ENCODE peak calls at places on chromosomes 4 and X, in seven cellular contexts. W, N, Y, V, H, E and P are unnamed samples.

GRCh38 chr4:175784986-175785525 is 27.0 kb downstream of the GPM6A start:
- DNase-seq in W (no peak), N (no peak), Y (peak; percentile 66), V (no peak), H (no peak), E (no peak), P (no peak)

GRCh38 chr4:127400736-127401346 is 231.9 kb upstream of the INTU start:
- DNase-seq in W (peak; percentile 63), N (peak; percentile 53), Y (peak; percentile 73), V (peak; percentile 83), H (peak; percentile 56), E (peak; percentile 62), P (peak; percentile 26)

GRCh38 chrX:107565916-107566602 is 62.3 kb upstream of the PRPS1 start:
- DNase-seq in W (peak; percentile 69), N (peak; percentile 29), Y (peak; percentile 84), V (peak; percentile 70), H (peak; percentile 25), E (no peak), P (peak; percentile 57)

GRCh38 chr4:140308366-140309123 is 64.9 kb upstream of the SCOC start:
- DNase-seq in W (peak; percentile 46), N (no peak), Y (peak; percentile 96), V (peak; percentile 98), H (peak; percentile 23), E (no peak), P (peak; percentile 93)

GRCh38 chr4:77308843-77309242 is 151.8 kb downstream of the CCNG2 start:
- DNase-seq in W (peak; percentile 19), N (peak; percentile 43), Y (peak; percentile 16), V (peak; percentile 35), H (peak; percentile 15), E (no peak), P (no peak)

GRCh38 chrX:40152706-40153334 is 55.1 kb upstream of the BCOR start:
- DNase-seq in W (peak; percentile 63), N (peak; percentile 48), Y (no peak), V (no peak), H (no peak), E (no peak), P (peak; percentile 72)

GRCh38 chr4:111788046-111788642 is 357.1 kb upstream of the FAM241A start:
- DNase-seq in W (no peak), N (no peak), Y (no peak), V (no peak), H (no peak), E (no peak), P (no peak)

GRCh38 chr4:83010111-83010521 is 507 bp downstream of the LIN54 start:
- DNase-seq in W (no peak), N (peak; percentile 32), Y (peak; percentile 59), V (peak; percentile 46), H (no peak), E (no peak), P (no peak)

GRCh38 chr4:110793890-110794588 is 171.2 kb upstream of the PITX2 start:
- DNase-seq in W (no peak), N (no peak), Y (no peak), V (no peak), H (peak; percentile 42), E (no peak), P (no peak)

GRCh38 chrX:45667666-45668065 is 467.0 kb upstream of the DIPK2B start:
- DNase-seq in W (no peak), N (no peak), Y (peak; percentile 40), V (peak; percentile 14), H (peak; percentile 1), E (no peak), P (peak; percentile 31)

GRCh38 chr4:182643801-182644311 is 273.3 kb downstream of the DCTD start:
- DNase-seq in W (no peak), N (no peak), Y (peak; percentile 96), V (peak; percentile 94), H (peak; percentile 2), E (no peak), P (peak; percentile 33)

GRCh38 chr4:47367761-47368160 is 95.7 kb downstream of the COMMD8 start:
- DNase-seq in W (no peak), N (no peak), Y (no peak), V (no peak), H (no peak), E (no peak), P (no peak)

GRCh38 chr4:28146191-28146590 is 1285.5 kb downstream of the STIM2 start:
- DNase-seq in W (no peak), N (no peak), Y (no peak), V (no peak), H (no peak), E (no peak), P (no peak)

GRCh38 chr4:70778888-70779422 is 57.2 kb downstream of the RUFY3 start:
- DNase-seq in W (no peak), N (no peak), Y (peak; percentile 58), V (peak; percentile 92), H (no peak), E (no peak), P (no peak)

DNA sequence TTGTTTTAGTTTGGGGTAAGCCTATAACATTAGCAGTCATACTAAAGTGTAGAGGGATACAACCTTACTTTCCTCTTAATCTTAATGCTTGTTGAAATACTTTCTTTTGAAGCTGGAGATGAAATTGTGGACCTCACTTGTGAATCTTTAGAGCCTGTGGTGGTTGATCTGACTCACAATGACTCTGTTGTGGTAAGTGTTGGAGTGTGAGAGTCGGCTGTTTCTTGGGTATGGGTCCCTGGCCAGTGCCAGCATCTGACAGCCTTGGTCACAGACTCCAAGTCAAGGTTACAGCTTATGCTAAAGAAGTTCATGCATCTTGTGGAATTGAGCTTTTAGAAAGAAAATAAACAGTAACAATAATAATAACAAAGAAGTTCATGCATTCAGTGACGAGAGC is 31.6 kb downstream of the RNF4 start:
- DNase-seq in W (no peak), N (no peak), Y (peak; percentile 19), V (peak; percentile 33), H (no peak), E (no peak), P (no peak)
- H3K36me3 ChIP-seq in W (peaks cover 25% of the 10 kb centered on the region), N (peaks cover 88% of the 10 kb centered on the region), Y (peaks cover 13% of the 10 kb centered on the region), V (peaks cover 54% of the 10 kb centered on the region), H (peaks cover 72% of the 10 kb centered on the region), E (peaks cover 85% of the 10 kb centered on the region), P (peaks cover 36% of the 10 kb centered on the region)

GRCh38 chrX:9729161-9729885 is 36.3 kb downstream of the GPR143 start:
- DNase-seq in W (no peak), N (no peak), Y (no peak), V (no peak), H (no peak), E (no peak), P (no peak)
- H3K9me3 ChIP-seq in W (no peaks in the 10 kb centered on the region), N (no peaks in the 10 kb centered on the region), Y (no peaks in the 10 kb centered on the region), V (peaks cover 17% of the 10 kb centered on the region), H (no peaks in the 10 kb centered on the region), E (peaks cover 22% of the 10 kb centered on the region), P (peaks cover 3% of the 10 kb centered on the region)

DNA sequence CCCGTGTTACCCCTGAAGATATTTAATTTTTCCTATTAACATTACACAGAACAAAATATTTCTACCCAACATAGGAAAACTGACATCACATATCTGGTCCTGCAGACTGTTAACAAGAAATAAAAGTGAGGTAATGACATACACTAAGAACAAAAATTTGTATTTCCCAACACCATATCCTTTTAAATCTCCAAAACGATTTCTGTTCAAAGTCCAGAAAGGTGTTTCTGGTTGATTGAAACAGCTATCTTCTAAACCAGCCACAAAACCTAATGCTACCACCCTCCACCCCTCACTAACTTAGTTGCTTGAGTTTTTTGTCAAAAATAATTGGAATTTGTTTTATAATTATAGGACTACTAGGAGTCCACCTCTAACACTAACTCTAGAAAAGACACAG is 7.1 kb downstream of the ANKRD50 start:
- DNase-seq in W (no peak), N (no peak), Y (no peak), V (no peak), H (no peak), E (no peak), P (no peak)
- H3K36me3 ChIP-seq in W (no peaks in the 10 kb centered on the region), N (peaks cover 22% of the 10 kb centered on the region), Y (no peaks in the 10 kb centered on the region), V (peaks cover 8% of the 10 kb centered on the region), H (peaks cover 36% of the 10 kb centered on the region), E (peaks cover 7% of the 10 kb centered on the region), P (peaks cover 15% of the 10 kb centered on the region)

DNA sequence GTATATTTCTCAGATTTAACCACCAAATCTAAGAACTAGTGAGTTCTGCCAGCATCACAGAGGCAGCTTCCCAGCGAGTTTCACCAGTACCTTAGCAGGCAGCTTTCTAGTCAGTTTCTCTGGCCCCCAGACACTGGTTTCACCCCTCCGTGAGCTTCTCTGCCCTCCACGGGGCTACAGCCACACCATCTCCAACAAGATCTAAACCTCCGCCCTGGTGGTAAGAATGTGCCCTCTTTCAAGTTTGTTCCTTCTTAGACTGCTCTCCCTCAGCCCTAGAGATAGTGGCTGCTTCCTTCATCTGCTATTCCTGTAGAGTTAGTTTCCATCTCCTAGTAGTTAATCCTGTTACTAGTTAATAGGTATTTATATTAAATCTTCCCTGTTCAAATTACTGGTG is 60.5 kb upstream of the TAB3 start:
- DNase-seq in W (no peak), N (no peak), Y (no peak), V (no peak), H (no peak), E (no peak), P (no peak)
- H3K9me3 ChIP-seq in W (no peaks in the 10 kb centered on the region), N (no peaks in the 10 kb centered on the region), Y (no peaks in the 10 kb centered on the region), V (no peaks in the 10 kb centered on the region), H (no peaks in the 10 kb centered on the region), E (no peaks in the 10 kb centered on the region), P (no peaks in the 10 kb centered on the region)

GRCh38 chrX:67435536-67435935 is 108.3 kb upstream of the AR start:
- DNase-seq in W (no peak), N (no peak), Y (no peak), V (no peak), H (no peak), E (no peak), P (no peak)
- H3K36me3 ChIP-seq in W (no peaks in the 10 kb centered on the region), N (no peaks in the 10 kb centered on the region), Y (no peaks in the 10 kb centered on the region), V (no peaks in the 10 kb centered on the region), H (no peaks in the 10 kb centered on the region), E (no peaks in the 10 kb centered on the region), P (no peaks in the 10 kb centered on the region)

GRCh38 chrX:57655065-57655464 is 25.0 kb downstream of the NLRP2B start:
- DNase-seq in W (no peak), N (no peak), Y (no peak), V (no peak), H (no peak), E (no peak), P (no peak)
- H3K9me3 ChIP-seq in W (no peaks in the 10 kb centered on the region), N (no peaks in the 10 kb centered on the region), Y (no peaks in the 10 kb centered on the region), V (peaks cover 2% of the 10 kb centered on the region), H (no peaks in the 10 kb centered on the region), E (peaks cover 16% of the 10 kb centered on the region), P (no peaks in the 10 kb centered on the region)

GRCh38 chr4:985123-985830 is 1.6 kb upstream of the IDUA start:
- DNase-seq in W (peak; percentile 85), N (peak; percentile 91), Y (peak; percentile 34), V (no peak), H (no peak), E (peak; percentile 38), P (no peak)
- H3K36me3 ChIP-seq in W (no peaks in the 10 kb centered on the region), N (peaks cover 4% of the 10 kb centered on the region), Y (peaks cover 2% of the 10 kb centered on the region), V (peaks cover 3% of the 10 kb centered on the region), H (no peaks in the 10 kb centered on the region), E (peaks cover 38% of the 10 kb centered on the region), P (no peaks in the 10 kb centered on the region)

DNA sequence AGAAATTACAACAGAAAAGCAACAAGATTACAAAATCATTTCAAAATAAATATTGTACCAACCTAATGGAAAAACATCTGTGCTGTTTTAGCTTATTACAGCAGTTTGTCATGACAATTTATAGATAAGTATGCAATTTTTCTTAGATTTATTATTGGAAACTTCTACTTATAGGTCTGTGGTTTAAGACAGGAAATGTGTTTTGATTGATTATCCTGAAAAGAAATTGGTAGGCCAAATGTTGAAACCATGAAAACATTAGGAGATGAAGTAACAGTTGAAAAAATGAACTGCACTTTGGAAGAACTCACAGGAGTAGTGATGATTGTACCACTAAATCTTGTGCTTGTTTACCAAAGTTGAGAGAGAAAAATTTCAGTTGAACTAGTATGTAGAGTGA is 162.2 kb upstream of the GIMD1 start:
- DNase-seq in W (no peak), N (no peak), Y (peak; percentile 68), V (no peak), H (no peak), E (no peak), P (no peak)
- H3K9me3 ChIP-seq in W (no peaks in the 10 kb centered on the region), N (no peaks in the 10 kb centered on the region), Y (no peaks in the 10 kb centered on the region), V (no peaks in the 10 kb centered on the region), H (no peaks in the 10 kb centered on the region), E (no peaks in the 10 kb centered on the region), P (peaks cover 2% of the 10 kb centered on the region)